ENCODE peak calls at places on chromosome 2, in five cellular contexts. One of them, this sample, is unnamed.
A peak's percentile ranks its signal among the peaks of the same experiment; 100 is the strongest.

GRCh38 chr2:71277536-71278103 is 50.7 kb upstream of the PAIP2B start:
- DNase-seq in fibroblast of pulmonary artery: peak; percentile 21
- DNase-seq in activated CD4-positive, alpha-beta T cell treated with anti-CD3 and anti-CD28 coated beads, Interleukin-2, amount 10 ng/mL, durations not matched to agents 7 days and 5 days: peak; percentile 15
- DNase-seq in midbrain: peak; percentile 85
- DNase-seq in BE2C: no peak
- DNase-seq in this sample: peak; percentile 64

GRCh38 chr2:26559556-26559955 is 81.6 kb downstream of the CIB4 start:
- DNase-seq in activated CD4-positive, alpha-beta T cell treated with anti-CD3 and anti-CD28 coated beads, Interleukin-2, amount 10 ng/mL, durations not matched to agents 7 days and 5 days: no peak
- DNase-seq in fibroblast of pulmonary artery: no peak
- DNase-seq in midbrain: no peak
- DNase-seq in BE2C: no peak
- DNase-seq in this sample: no peak

GRCh38 chr2:180618570-180618969 is 361.8 kb upstream of the UBE2E3 start:
- DNase-seq in activated CD4-positive, alpha-beta T cell treated with anti-CD3 and anti-CD28 coated beads, Interleukin-2, amount 10 ng/mL, durations not matched to agents 7 days and 5 days: no peak
- DNase-seq in midbrain: no peak
- DNase-seq in fibroblast of pulmonary artery: peak; percentile 84
- DNase-seq in BE2C: no peak
- DNase-seq in this sample: no peak

GRCh38 chr2:17667898-17668297 is 85.7 kb downstream of the SMC6 start:
- DNase-seq in fibroblast of pulmonary artery: peak; percentile 28
- DNase-seq in BE2C: no peak
- DNase-seq in activated CD4-positive, alpha-beta T cell treated with anti-CD3 and anti-CD28 coated beads, Interleukin-2, amount 10 ng/mL, durations not matched to agents 7 days and 5 days: no peak
- DNase-seq in midbrain: no peak
- DNase-seq in this sample: no peak

GRCh38 chr2:212465456-212465855 is 73.1 kb downstream of the ERBB4 start:
- DNase-seq in midbrain: no peak
- DNase-seq in BE2C: no peak
- DNase-seq in fibroblast of pulmonary artery: no peak
- DNase-seq in activated CD4-positive, alpha-beta T cell treated with anti-CD3 and anti-CD28 coated beads, Interleukin-2, amount 10 ng/mL, durations not matched to agents 7 days and 5 days: no peak
- DNase-seq in this sample: no peak

GRCh38 chr2:168256448-168256847 is 9.1 kb upstream of the STK39 start:
- DNase-seq in BE2C: no peak
- DNase-seq in activated CD4-positive, alpha-beta T cell treated with anti-CD3 and anti-CD28 coated beads, Interleukin-2, amount 10 ng/mL, durations not matched to agents 7 days and 5 days: no peak
- DNase-seq in midbrain: no peak
- DNase-seq in fibroblast of pulmonary artery: no peak
- DNase-seq in this sample: no peak

GRCh38 chr2:149167941-149168340 is 129.4 kb downstream of the LYPD6B start:
- DNase-seq in BE2C: no peak
- DNase-seq in fibroblast of pulmonary artery: no peak
- DNase-seq in midbrain: no peak
- DNase-seq in activated CD4-positive, alpha-beta T cell treated with anti-CD3 and anti-CD28 coated beads, Interleukin-2, amount 10 ng/mL, durations not matched to agents 7 days and 5 days: no peak
- DNase-seq in this sample: no peak

GRCh38 chr2:54906711-54907110 is 143.5 kb downstream of the RTN4 start:
- DNase-seq in fibroblast of pulmonary artery: no peak
- DNase-seq in activated CD4-positive, alpha-beta T cell treated with anti-CD3 and anti-CD28 coated beads, Interleukin-2, amount 10 ng/mL, durations not matched to agents 7 days and 5 days: no peak
- DNase-seq in midbrain: peak; percentile 30
- DNase-seq in BE2C: no peak
- DNase-seq in this sample: no peak

GRCh38 chr2:217937446-217937845 is 65.3 kb downstream of the TNS1 start:
- DNase-seq in activated CD4-positive, alpha-beta T cell treated with anti-CD3 and anti-CD28 coated beads, Interleukin-2, amount 10 ng/mL, durations not matched to agents 7 days and 5 days: no peak
- DNase-seq in fibroblast of pulmonary artery: no peak
- DNase-seq in midbrain: no peak
- DNase-seq in BE2C: no peak
- DNase-seq in this sample: no peak

GRCh38 chr2:67453365-67453764 is 56.2 kb downstream of the ETAA1 start:
- DNase-seq in fibroblast of pulmonary artery: no peak
- DNase-seq in midbrain: no peak
- DNase-seq in BE2C: no peak
- DNase-seq in activated CD4-positive, alpha-beta T cell treated with anti-CD3 and anti-CD28 coated beads, Interleukin-2, amount 10 ng/mL, durations not matched to agents 7 days and 5 days: no peak
- DNase-seq in this sample: no peak

GRCh38 chr2:83051538-83052192 is 1407.4 kb downstream of the SUCLG1 start:
- DNase-seq in midbrain: no peak
- DNase-seq in BE2C: no peak
- DNase-seq in fibroblast of pulmonary artery: peak; percentile 76
- DNase-seq in activated CD4-positive, alpha-beta T cell treated with anti-CD3 and anti-CD28 coated beads, Interleukin-2, amount 10 ng/mL, durations not matched to agents 7 days and 5 days: no peak
- DNase-seq in this sample: no peak

GRCh38 chr2:205682239-205683021 is at the start of gene NRP2:
- DNase-seq in fibroblast of pulmonary artery: peak; percentile 88
- DNase-seq in activated CD4-positive, alpha-beta T cell treated with anti-CD3 and anti-CD28 coated beads, Interleukin-2, amount 10 ng/mL, durations not matched to agents 7 days and 5 days: peak; percentile 72
- DNase-seq in BE2C: peak; percentile 83
- DNase-seq in midbrain: peak; percentile 82
- DNase-seq in this sample: peak; percentile 53

GRCh38 chr2:232592687-232593407 is 40.6 kb upstream of the EFHD1 start:
- DNase-seq in midbrain: no peak
- DNase-seq in activated CD4-positive, alpha-beta T cell treated with anti-CD3 and anti-CD28 coated beads, Interleukin-2, amount 10 ng/mL, durations not matched to agents 7 days and 5 days: no peak
- DNase-seq in fibroblast of pulmonary artery: peak; percentile 80
- DNase-seq in BE2C: no peak
- DNase-seq in this sample: no peak

GRCh38 chr2:214079032-214079431 is 331.8 kb upstream of the VWC2L start:
- DNase-seq in fibroblast of pulmonary artery: no peak
- DNase-seq in activated CD4-positive, alpha-beta T cell treated with anti-CD3 and anti-CD28 coated beads, Interleukin-2, amount 10 ng/mL, durations not matched to agents 7 days and 5 days: no peak
- DNase-seq in BE2C: no peak
- DNase-seq in midbrain: no peak
- DNase-seq in this sample: no peak

GRCh38 chr2:163604941-163605555 is 130.8 kb downstream of the FIGN start:
- DNase-seq in BE2C: no peak
- DNase-seq in fibroblast of pulmonary artery: peak; percentile 55
- DNase-seq in activated CD4-positive, alpha-beta T cell treated with anti-CD3 and anti-CD28 coated beads, Interleukin-2, amount 10 ng/mL, durations not matched to agents 7 days and 5 days: no peak
- DNase-seq in midbrain: no peak
- DNase-seq in this sample: peak; percentile 28

GRCh38 chr2:178732913-178733312 is 74.3 kb downstream of the TTN start:
- DNase-seq in fibroblast of pulmonary artery: no peak
- DNase-seq in midbrain: no peak
- DNase-seq in activated CD4-positive, alpha-beta T cell treated with anti-CD3 and anti-CD28 coated beads, Interleukin-2, amount 10 ng/mL, durations not matched to agents 7 days and 5 days: no peak
- DNase-seq in BE2C: no peak
- DNase-seq in this sample: no peak

GRCh38 chr2:95323347-95324155 is 26.4 kb downstream of the KCNIP3 start:
- DNase-seq in midbrain: no peak
- DNase-seq in activated CD4-positive, alpha-beta T cell treated with anti-CD3 and anti-CD28 coated beads, Interleukin-2, amount 10 ng/mL, durations not matched to agents 7 days and 5 days: no peak
- DNase-seq in BE2C: no peak
- DNase-seq in fibroblast of pulmonary artery: no peak
- DNase-seq in this sample: peak; percentile 84

GRCh38 chr2:21404827-21405625 is 281.3 kb downstream of the TDRD15 start:
- DNase-seq in fibroblast of pulmonary artery: no peak
- DNase-seq in midbrain: no peak
- DNase-seq in activated CD4-positive, alpha-beta T cell treated with anti-CD3 and anti-CD28 coated beads, Interleukin-2, amount 10 ng/mL, durations not matched to agents 7 days and 5 days: no peak
- DNase-seq in BE2C: no peak
- DNase-seq in this sample: no peak

GRCh38 chr2:17754773-17755425 is 961 bp downstream of the GEN1 start:
- DNase-seq in BE2C: no peak
- DNase-seq in midbrain: no peak
- DNase-seq in fibroblast of pulmonary artery: peak; percentile 26
- DNase-seq in activated CD4-positive, alpha-beta T cell treated with anti-CD3 and anti-CD28 coated beads, Interleukin-2, amount 10 ng/mL, durations not matched to agents 7 days and 5 days: no peak
- DNase-seq in this sample: no peak

GRCh38 chr2:61887684-61888303 is 662 bp downstream of the CCT4 start:
- DNase-seq in activated CD4-positive, alpha-beta T cell treated with anti-CD3 and anti-CD28 coated beads, Interleukin-2, amount 10 ng/mL, durations not matched to agents 7 days and 5 days: peak; percentile 16
- DNase-seq in fibroblast of pulmonary artery: peak; percentile 53
- DNase-seq in midbrain: peak; percentile 72
- DNase-seq in BE2C: no peak
- DNase-seq in this sample: no peak

GRCh38 chr2:17588031-17588430 is 47.5 kb downstream of the VSNL1 start:
- DNase-seq in activated CD4-positive, alpha-beta T cell treated with anti-CD3 and anti-CD28 coated beads, Interleukin-2, amount 10 ng/mL, durations not matched to agents 7 days and 5 days: no peak
- DNase-seq in BE2C: no peak
- DNase-seq in midbrain: no peak
- DNase-seq in fibroblast of pulmonary artery: no peak
- DNase-seq in this sample: no peak

GRCh38 chr2:213246665-213247281 is 37.5 kb upstream of the SPAG16 start:
- DNase-seq in midbrain: peak; percentile 42
- DNase-seq in activated CD4-positive, alpha-beta T cell treated with anti-CD3 and anti-CD28 coated beads, Interleukin-2, amount 10 ng/mL, durations not matched to agents 7 days and 5 days: peak; percentile 75
- DNase-seq in fibroblast of pulmonary artery: peak; percentile 75
- DNase-seq in BE2C: peak; percentile 68
- DNase-seq in this sample: peak; percentile 5

This sample was measured in HTR-8/SVneo.